ENCODE peak calls at places on chromosomes 13 and 19, in five cellular contexts. C is GM23248, P is A673, X is PC-3, V is H1. G is an unnamed sample.
A peak's percentile ranks its signal among the peaks of the same experiment; 100 is the strongest.

GRCh38 chr19:49387936-49388372 is at the start of gene KASH5:
- DNase-seq in C (no peak), P (no peak), X (peak; percentile 42), V (no peak), G (no peak)

GRCh38 chr19:30076101-30076551 is 134.1 kb downstream of the URI1 start:
- DNase-seq in C (no peak), P (no peak), X (no peak), V (no peak), G (no peak)

GRCh38 chr13:35573639-35574038 is 97.2 kb upstream of the MAB21L1 start:
- DNase-seq in V (no peak), X (no peak), C (no peak), P (no peak), G (no peak)

GRCh38 chr13:110057052-110057451 is 249.9 kb downstream of the COL4A1 start:
- DNase-seq in P (no peak), C (no peak), X (no peak), V (no peak), G (no peak)

GRCh38 chr13:67070306-67070705 is 159.8 kb downstream of the PCDH9 start:
- DNase-seq in V (no peak), X (no peak), C (no peak), P (no peak), G (no peak)

GRCh38 chr19:29528350-29528945 is 2.7 kb downstream of the VSTM2B start:
- DNase-seq in V (peak; percentile 75), P (peak; percentile 78), X (peak; percentile 63), C (peak; percentile 85), G (peak; percentile 38)

GRCh38 chr13:113052206-113052605 is 53.4 kb upstream of the F7 start:
- DNase-seq in C (no peak), X (no peak), V (no peak), P (no peak), G (no peak)

GRCh38 chr19:23118400-23118799 is 1.6 kb downstream of the ZNF730 start:
- DNase-seq in X (no peak), C (no peak), V (peak; percentile 33), P (no peak), G (no peak)

GRCh38 chr13:39196957-39197644 is 158.8 kb downstream of the NHLRC3 start:
- DNase-seq in P (no peak), V (no peak), C (no peak), X (peak; percentile 35), G (no peak)

GRCh38 chr13:53012707-53013106 is 15.9 kb upstream of the OLFM4 start:
- DNase-seq in V (no peak), C (no peak), X (no peak), P (no peak), G (no peak)

GRCh38 chr13:110676511-110677204 is 29.3 kb downstream of the CARS2 start:
- DNase-seq in V (no peak), X (no peak), P (no peak), C (no peak), G (no peak)

GRCh38 chr13:33845572-33846305 is 27.8 kb downstream of the RFC3 start:
- DNase-seq in V (no peak), P (no peak), C (no peak), X (no peak), G (no peak)

GRCh38 chr13:35855531-35856019 is 275.6 kb downstream of the DCLK1 start:
- DNase-seq in P (peak; percentile 4), V (peak; percentile 89), C (peak; percentile 52), X (peak; percentile 77), G (peak; percentile 58)

GRCh38 chr13:75489502-75490263 is 7.7 kb upstream of the TBC1D4 start:
- DNase-seq in V (no peak), P (no peak), X (peak; percentile 62), C (peak; percentile 91), G (peak; percentile 75)

GRCh38 chr13:100451923-100452322 is 136.7 kb downstream of the GGACT start:
- DNase-seq in P (no peak), V (no peak), C (no peak), X (no peak), G (no peak)

GRCh38 chr13:40794414-40795368 is 5.3 kb downstream of the SLC25A15 start:
- DNase-seq in X (no peak), C (no peak), V (no peak), P (no peak), G (no peak)

GRCh38 chr19:34254552-34255432 is at the start of gene GARRE1:
- DNase-seq in C (peak; percentile 61), X (no peak), V (no peak), P (peak; percentile 81), G (no peak)

GRCh38 chr13:108984251-108984920 is 355.0 kb downstream of the MYO16 start:
- DNase-seq in X (peak; percentile 48), P (no peak), V (no peak), C (no peak), G (no peak)

GRCh38 chr19:49658566-49659442 is 6.9 kb downstream of the IRF3 start:
- DNase-seq in P (no peak), C (no peak), X (no peak), V (no peak), G (no peak)

GRCh38 chr19:291561-292280 is 518 bp upstream of the PLPP2 start:
- DNase-seq in V (no peak), C (peak; percentile 20), X (no peak), P (peak; percentile 25), G (no peak)

GRCh38 chr19:56091066-56091490 is 30.0 kb downstream of the ZNF787 start:
- DNase-seq in V (no peak), C (peak; percentile 83), P (peak; percentile 52), X (peak; percentile 19), G (peak; percentile 36)

GRCh38 chr13:107866007-107866665 is 349.2 kb downstream of the LIG4 start:
- DNase-seq in X (peak; percentile 43), P (peak; percentile 48), V (no peak), C (peak; percentile 68), G (peak; percentile 32)

GRCh38 chr19:55516878-55517620 is 19.9 kb downstream of the SBK2 start:
- DNase-seq in C (peak; percentile 94), V (peak; percentile 83), X (peak; percentile 97), P (peak; percentile 93), G (peak; percentile 67)

GRCh38 chr19:45667620-45668341 is at the start of gene GIPR:
- DNase-seq in X (peak; percentile 70), P (peak; percentile 54), V (no peak), C (peak; percentile 72), G (peak; percentile 10)

GRCh38 chr19:13613447-13613846 is 107.2 kb upstream of the CACNA1A start:
- DNase-seq in X (no peak), C (no peak), V (no peak), P (no peak), G (no peak)

GRCh38 chr13:113732961-113733950 is 25.8 kb upstream of the TMEM255B start:
- DNase-seq in X (no peak), V (no peak), C (no peak), P (no peak), G (no peak)

DNA sequence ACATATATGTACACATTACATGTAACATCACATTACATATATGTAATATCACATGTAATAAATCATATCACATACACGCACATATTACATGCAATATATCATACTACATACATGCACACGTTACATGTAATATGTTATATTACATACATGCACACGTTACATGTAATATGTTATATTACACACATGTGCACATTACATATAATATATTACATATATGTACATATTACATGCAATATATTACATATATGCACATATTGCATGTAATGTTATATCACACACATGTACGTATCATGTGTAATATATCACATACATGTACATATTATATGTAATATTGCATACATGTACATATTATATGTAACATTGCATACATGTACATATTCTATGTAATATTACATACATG is 77.6 kb downstream of the GADD45B start:
- DNase-seq in P (no peak), X (no peak), V (no peak), C (no peak), G (no peak)
- TF ChIP-seq EZH2 in P (no peak), X (no peak), V (no peak), C (no peak), G (no peak)

DNA sequence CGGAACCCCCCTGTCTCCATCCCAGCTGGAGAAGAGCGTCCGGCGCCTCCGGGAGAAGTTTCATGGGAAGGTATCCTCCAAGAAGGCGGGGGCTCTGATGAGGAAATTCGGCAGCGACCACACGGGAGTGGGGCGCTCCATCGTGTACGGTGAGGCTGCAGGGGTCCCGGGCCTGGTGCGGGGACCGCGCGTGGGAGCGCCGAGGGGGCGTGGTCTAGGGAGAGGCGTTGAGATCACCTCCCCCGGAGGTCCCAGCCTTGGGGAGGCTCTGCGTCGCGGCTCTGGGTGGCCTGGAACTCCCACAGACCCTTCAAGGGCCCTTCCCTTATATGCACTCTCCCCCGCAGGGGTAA is 763 bp downstream of the SHFL start:
- DNase-seq in P (no peak), X (no peak), C (peak; percentile 42), V (no peak), G (no peak)
- H3K27ac ChIP-seq in P (no peak overlapping the region), X (no peak overlapping the region), C (no peak overlapping the region), V (no peak overlapping the region), G (no peak overlapping the region)

DNA sequence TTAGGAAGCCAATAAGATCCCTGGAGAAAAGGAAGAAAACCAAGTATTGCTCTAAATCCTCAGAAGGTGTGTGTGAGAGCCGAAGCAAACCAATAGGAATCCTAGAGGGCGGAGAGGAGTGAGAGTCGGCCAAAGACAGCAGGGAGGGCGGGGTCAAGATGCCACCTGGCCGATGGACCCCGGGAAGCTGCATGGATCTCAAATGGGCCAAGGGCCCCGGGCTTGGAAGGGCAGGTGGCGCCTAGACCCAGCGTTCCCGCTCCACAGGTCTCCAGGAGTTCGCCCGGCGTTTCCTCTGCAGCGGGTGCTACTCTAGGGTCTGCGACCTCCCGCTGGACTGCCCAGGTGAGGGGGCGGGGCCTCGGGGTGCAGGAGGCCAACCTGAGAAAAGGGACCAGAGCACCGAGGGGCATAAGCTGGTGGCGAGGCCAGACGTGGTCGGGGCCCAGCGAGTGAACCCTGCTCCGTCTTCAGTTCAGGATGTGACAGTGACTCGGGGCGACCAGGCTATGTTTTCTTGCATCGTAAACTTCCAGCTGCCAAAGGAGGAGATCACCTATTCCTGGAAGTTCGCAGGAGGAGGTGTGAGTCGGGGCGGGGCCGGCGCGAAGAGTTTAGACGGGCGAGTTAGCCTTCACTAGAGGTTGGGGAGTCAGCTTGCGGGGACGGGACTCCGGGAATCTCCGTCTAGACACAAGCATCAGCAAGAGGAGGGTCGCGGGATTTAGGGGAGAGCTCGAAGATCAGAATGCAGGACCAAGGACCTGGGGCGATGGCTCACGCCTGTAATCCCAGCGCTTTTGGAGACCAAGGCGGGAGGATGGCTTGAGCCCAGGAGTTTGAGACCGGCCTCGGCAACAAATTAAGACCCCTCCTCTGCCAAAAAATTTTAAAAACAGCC is 9.9 kb downstream of the SPACA6 start:
- DNase-seq in V (peak; percentile 56), P (no peak), X (no peak), C (peak; percentile 21), G (no peak)
- H3K4me3 ChIP-seq in V (peak overlapping the region; percentile 75), P (no peak overlapping the region), X (peak overlapping the region; percentile 88), C (peak overlapping the region; percentile 85), G (no peak overlapping the region)

GRCh38 chr19:40530091-40530901 is 46.4 kb upstream of the SHKBP1 start:
- DNase-seq in C (peak; percentile 24), X (no peak), V (no peak), P (peak; percentile 69), G (no peak)
- TF ChIP-seq EZH2 in C (no peak), X (no peak), V (no peak), P (no peak), G (peak; percentile 38)